ENCODE peak calls at places on chromosomes 11 and 22, in six cellular contexts. F, C, R, G, J and H are unnamed samples.

GRCh38 chr22:17733484-17733883 is 40.8 kb downstream of the BID start:
- DNase-seq in G (no peak), R (no peak), C (no peak), J (no peak), F (no peak), H (no peak)

GRCh38 chr11:2921742-2922493 is 7.3 kb downstream of the PHLDA2 start:
- DNase-seq in R (no peak), C (no peak), J (no peak), G (no peak), F (no peak), H (no peak)

GRCh38 chr11:72962084-72962483 is 147.9 kb downstream of the ATG16L2 start:
- DNase-seq in R (no peak), G (no peak), J (no peak), F (no peak), C (no peak), H (no peak)

GRCh38 chr11:121645596-121645995 is 192.8 kb upstream of the SORL1-AS1 start:
- DNase-seq in J (no peak), R (no peak), C (no peak), F (no peak), G (no peak), H (no peak)

GRCh38 chr11:70547821-70548670 is 149.7 kb downstream of the CTTN start:
- DNase-seq in J (no peak), F (no peak), C (no peak), G (no peak), R (no peak), H (no peak)

GRCh38 chr22:43823353-43823908 is 11.3 kb upstream of the EFCAB6 start:
- DNase-seq in R (no peak), C (no peak), F (no peak), J (no peak), G (no peak), H (no peak)

GRCh38 chr11:115677190-115677589 is 173.0 kb upstream of the CADM1 start:
- DNase-seq in C (no peak), R (no peak), F (no peak), G (no peak), J (no peak), H (no peak)

GRCh38 chr22:31680764-31681624 is 19.0 kb upstream of the PISD start:
- DNase-seq in R (no peak), C (no peak), F (no peak), J (no peak), G (no peak), H (no peak)

GRCh38 chr22:39296981-39297489 is 22.4 kb downstream of the RPL3 start:
- DNase-seq in F (no peak), J (no peak), R (no peak), G (no peak), C (no peak), H (no peak)

GRCh38 chr22:49925525-49926128 is 7.2 kb downstream of the CRELD2 start:
- DNase-seq in J (peak), G (peak), C (peak), R (no peak), F (no peak), H (peak)

GRCh38 chr11:120339394-120339890 is 3.2 kb downstream of the ARHGEF12 start:
- DNase-seq in G (no peak), F (no peak), R (no peak), J (peak), C (no peak), H (no peak)